ENCODE peak calls at places on chromosome 21, in nine cellular contexts. One of them, this sample, is unnamed.

GRCh38 chr21:26795866-26796329 is 49.3 kb downstream of the ADAMTS1 start:
- DNase-seq in stimulated activated CD4-positive, alpha-beta T cell treated with anti-CD3 and anti-CD28 coated beads, Interleukin-15, amount 100 ng/mL, for 1 hour: no peak
- DNase-seq in breast epithelium: no peak
- DNase-seq in GM20000: no peak
- DNase-seq in right atrium auricular region: no peak
- DNase-seq in GM04504: peak; percentile 61
- DNase-seq in AG08396: peak; percentile 66
- DNase-seq in activated naive CD4-positive, alpha-beta T cell treated with anti-CD3 and anti-CD28 coated beads for 36 hours: no peak
- DNase-seq in tibial artery: peak; percentile 45
- DNase-seq in this sample: peak; percentile 37

GRCh38 chr21:38875694-38876492 is 70.2 kb downstream of the ETS2 start:
- DNase-seq in right atrium auricular region: no peak
- DNase-seq in stimulated activated CD4-positive, alpha-beta T cell treated with anti-CD3 and anti-CD28 coated beads, Interleukin-15, amount 100 ng/mL, for 1 hour: no peak
- DNase-seq in GM04504: no peak
- DNase-seq in breast epithelium: no peak
- DNase-seq in AG08396: no peak
- DNase-seq in tibial artery: no peak
- DNase-seq in activated naive CD4-positive, alpha-beta T cell treated with anti-CD3 and anti-CD28 coated beads for 36 hours: no peak
- DNase-seq in GM20000: no peak
- DNase-seq in this sample: no peak

GRCh38 chr21:37551406-37552355 is 185.1 kb downstream of the DYRK1A start:
- DNase-seq in GM04504: no peak
- DNase-seq in right atrium auricular region: peak; percentile 58
- DNase-seq in breast epithelium: no peak
- DNase-seq in stimulated activated CD4-positive, alpha-beta T cell treated with anti-CD3 and anti-CD28 coated beads, Interleukin-15, amount 100 ng/mL, for 1 hour: no peak
- DNase-seq in AG08396: no peak
- DNase-seq in activated naive CD4-positive, alpha-beta T cell treated with anti-CD3 and anti-CD28 coated beads for 36 hours: no peak
- DNase-seq in tibial artery: no peak
- DNase-seq in GM20000: no peak
- DNase-seq in this sample: peak; percentile 95

GRCh38 chr21:27498025-27498424 is 531.1 kb upstream of the ADAMTS5 start:
- DNase-seq in tibial artery: no peak
- DNase-seq in stimulated activated CD4-positive, alpha-beta T cell treated with anti-CD3 and anti-CD28 coated beads, Interleukin-15, amount 100 ng/mL, for 1 hour: no peak
- DNase-seq in breast epithelium: no peak
- DNase-seq in GM04504: no peak
- DNase-seq in GM20000: no peak
- DNase-seq in activated naive CD4-positive, alpha-beta T cell treated with anti-CD3 and anti-CD28 coated beads for 36 hours: no peak
- DNase-seq in AG08396: no peak
- DNase-seq in right atrium auricular region: no peak
- DNase-seq in this sample: no peak

GRCh38 chr21:42818328-42818749 is 61.0 kb downstream of the WDR4 start:
- DNase-seq in GM04504: peak; percentile 1
- DNase-seq in stimulated activated CD4-positive, alpha-beta T cell treated with anti-CD3 and anti-CD28 coated beads, Interleukin-15, amount 100 ng/mL, for 1 hour: peak; percentile 36
- DNase-seq in breast epithelium: peak; percentile 66
- DNase-seq in activated naive CD4-positive, alpha-beta T cell treated with anti-CD3 and anti-CD28 coated beads for 36 hours: peak; percentile 77
- DNase-seq in tibial artery: peak; percentile 58
- DNase-seq in AG08396: peak; percentile 59
- DNase-seq in GM20000: no peak
- DNase-seq in right atrium auricular region: peak; percentile 71
- DNase-seq in this sample: no peak

GRCh38 chr21:36265431-36265830 is 54.6 kb upstream of the MORC3 start:
- DNase-seq in tibial artery: no peak
- DNase-seq in AG08396: no peak
- DNase-seq in GM04504: no peak
- DNase-seq in stimulated activated CD4-positive, alpha-beta T cell treated with anti-CD3 and anti-CD28 coated beads, Interleukin-15, amount 100 ng/mL, for 1 hour: no peak
- DNase-seq in right atrium auricular region: no peak
- DNase-seq in GM20000: no peak
- DNase-seq in breast epithelium: no peak
- DNase-seq in activated naive CD4-positive, alpha-beta T cell treated with anti-CD3 and anti-CD28 coated beads for 36 hours: no peak
- DNase-seq in this sample: no peak

GRCh38 chr21:38957575-38958340 is 152.0 kb downstream of the ETS2 start:
- DNase-seq in right atrium auricular region: no peak
- DNase-seq in breast epithelium: no peak
- DNase-seq in AG08396: no peak
- DNase-seq in tibial artery: no peak
- DNase-seq in stimulated activated CD4-positive, alpha-beta T cell treated with anti-CD3 and anti-CD28 coated beads, Interleukin-15, amount 100 ng/mL, for 1 hour: no peak
- DNase-seq in GM04504: no peak
- DNase-seq in GM20000: no peak
- DNase-seq in activated naive CD4-positive, alpha-beta T cell treated with anti-CD3 and anti-CD28 coated beads for 36 hours: no peak
- DNase-seq in this sample: no peak

GRCh38 chr21:41810597-41810932 is 43.7 kb upstream of the RIPK4 start:
- DNase-seq in tibial artery: no peak
- DNase-seq in GM04504: no peak
- DNase-seq in stimulated activated CD4-positive, alpha-beta T cell treated with anti-CD3 and anti-CD28 coated beads, Interleukin-15, amount 100 ng/mL, for 1 hour: no peak
- DNase-seq in activated naive CD4-positive, alpha-beta T cell treated with anti-CD3 and anti-CD28 coated beads for 36 hours: no peak
- DNase-seq in GM20000: no peak
- DNase-seq in breast epithelium: no peak
- DNase-seq in right atrium auricular region: no peak
- DNase-seq in AG08396: no peak
- DNase-seq in this sample: no peak

GRCh38 chr21:37032877-37033471 is 26.5 kb downstream of the RIPPLY3 start:
- DNase-seq in activated naive CD4-positive, alpha-beta T cell treated with anti-CD3 and anti-CD28 coated beads for 36 hours: no peak
- DNase-seq in stimulated activated CD4-positive, alpha-beta T cell treated with anti-CD3 and anti-CD28 coated beads, Interleukin-15, amount 100 ng/mL, for 1 hour: no peak
- DNase-seq in tibial artery: no peak
- DNase-seq in breast epithelium: no peak
- DNase-seq in AG08396: peak; percentile 34
- DNase-seq in right atrium auricular region: peak; percentile 2
- DNase-seq in GM04504: peak; percentile 51
- DNase-seq in GM20000: no peak
- DNase-seq in this sample: no peak

GRCh38 chr21:44701541-44701940 is 4.6 kb downstream of the KRTAP10-12 start:
- DNase-seq in GM20000: no peak
- DNase-seq in GM04504: no peak
- DNase-seq in stimulated activated CD4-positive, alpha-beta T cell treated with anti-CD3 and anti-CD28 coated beads, Interleukin-15, amount 100 ng/mL, for 1 hour: no peak
- DNase-seq in breast epithelium: no peak
- DNase-seq in tibial artery: no peak
- DNase-seq in activated naive CD4-positive, alpha-beta T cell treated with anti-CD3 and anti-CD28 coated beads for 36 hours: no peak
- DNase-seq in right atrium auricular region: peak; percentile 21
- DNase-seq in AG08396: no peak
- DNase-seq in this sample: no peak

GRCh38 chr21:38691626-38692025 is 114.1 kb upstream of the ETS2 start:
- DNase-seq in tibial artery: no peak
- DNase-seq in activated naive CD4-positive, alpha-beta T cell treated with anti-CD3 and anti-CD28 coated beads for 36 hours: no peak
- DNase-seq in AG08396: no peak
- DNase-seq in right atrium auricular region: no peak
- DNase-seq in GM20000: no peak
- DNase-seq in breast epithelium: no peak
- DNase-seq in GM04504: no peak
- DNase-seq in stimulated activated CD4-positive, alpha-beta T cell treated with anti-CD3 and anti-CD28 coated beads, Interleukin-15, amount 100 ng/mL, for 1 hour: no peak
- DNase-seq in this sample: no peak

GRCh38 chr21:32411366-32412161 is 942 bp upstream of the EVA1C start:
- DNase-seq in stimulated activated CD4-positive, alpha-beta T cell treated with anti-CD3 and anti-CD28 coated beads, Interleukin-15, amount 100 ng/mL, for 1 hour: peak; percentile 45
- DNase-seq in breast epithelium: peak; percentile 88
- DNase-seq in activated naive CD4-positive, alpha-beta T cell treated with anti-CD3 and anti-CD28 coated beads for 36 hours: peak; percentile 71
- DNase-seq in GM20000: no peak
- DNase-seq in GM04504: no peak
- DNase-seq in AG08396: peak; percentile 75
- DNase-seq in right atrium auricular region: peak; percentile 96
- DNase-seq in tibial artery: peak; percentile 93
- DNase-seq in this sample: peak; percentile 74

GRCh38 chr21:28419110-28419509 is 573.6 kb downstream of the LTN1 start:
- DNase-seq in AG08396: peak; percentile 46
- DNase-seq in GM04504: no peak
- DNase-seq in activated naive CD4-positive, alpha-beta T cell treated with anti-CD3 and anti-CD28 coated beads for 36 hours: no peak
- DNase-seq in tibial artery: no peak
- DNase-seq in GM20000: no peak
- DNase-seq in stimulated activated CD4-positive, alpha-beta T cell treated with anti-CD3 and anti-CD28 coated beads, Interleukin-15, amount 100 ng/mL, for 1 hour: no peak
- DNase-seq in breast epithelium: no peak
- DNase-seq in right atrium auricular region: no peak
- DNase-seq in this sample: no peak

GRCh38 chr21:27572681-27573080 is 605.8 kb upstream of the ADAMTS5 start:
- DNase-seq in GM04504: peak; percentile 82
- DNase-seq in activated naive CD4-positive, alpha-beta T cell treated with anti-CD3 and anti-CD28 coated beads for 36 hours: no peak
- DNase-seq in stimulated activated CD4-positive, alpha-beta T cell treated with anti-CD3 and anti-CD28 coated beads, Interleukin-15, amount 100 ng/mL, for 1 hour: no peak
- DNase-seq in breast epithelium: no peak
- DNase-seq in tibial artery: no peak
- DNase-seq in GM20000: no peak
- DNase-seq in right atrium auricular region: no peak
- DNase-seq in AG08396: peak; percentile 23
- DNase-seq in this sample: no peak

GRCh38 chr21:35366348-35367085 is 317.4 kb upstream of the RUNX1 start:
- DNase-seq in activated naive CD4-positive, alpha-beta T cell treated with anti-CD3 and anti-CD28 coated beads for 36 hours: no peak
- DNase-seq in GM04504: peak; percentile 75
- DNase-seq in breast epithelium: no peak
- DNase-seq in right atrium auricular region: no peak
- DNase-seq in stimulated activated CD4-positive, alpha-beta T cell treated with anti-CD3 and anti-CD28 coated beads, Interleukin-15, amount 100 ng/mL, for 1 hour: no peak
- DNase-seq in AG08396: no peak
- DNase-seq in GM20000: no peak
- DNase-seq in tibial artery: peak; percentile 37
- DNase-seq in this sample: peak; percentile 60

GRCh38 chr21:40567511-40567910 is 279.4 kb downstream of the DSCAM start:
- DNase-seq in GM20000: no peak
- DNase-seq in stimulated activated CD4-positive, alpha-beta T cell treated with anti-CD3 and anti-CD28 coated beads, Interleukin-15, amount 100 ng/mL, for 1 hour: no peak
- DNase-seq in right atrium auricular region: no peak
- DNase-seq in GM04504: no peak
- DNase-seq in activated naive CD4-positive, alpha-beta T cell treated with anti-CD3 and anti-CD28 coated beads for 36 hours: no peak
- DNase-seq in breast epithelium: no peak
- DNase-seq in AG08396: no peak
- DNase-seq in tibial artery: no peak
- DNase-seq in this sample: no peak